ENCODE peak calls at places on chromosome 7, in four cellular contexts. E, W, K and S are unnamed samples.

GRCh38 chr7:7157177-7157886 is 25.0 kb upstream of the C1GALT1 start:
- DNase-seq in E (peak), W (peak), K (no peak), S (no peak)

GRCh38 chr7:132964886-132965285 is 117.0 kb downstream of the CHCHD3 start:
- DNase-seq in E (no peak), W (no peak), K (no peak), S (no peak)

GRCh38 chr7:8719102-8719501 is 285.7 kb downstream of the NXPH1 start:
- DNase-seq in E (no peak), W (no peak), K (no peak), S (no peak)

GRCh38 chr7:155646669-155647068 is 2.2 kb downstream of the RBM33 start:
- DNase-seq in E (no peak), W (no peak), K (no peak), S (no peak)

GRCh38 chr7:46619723-46620310 is 698.7 kb upstream of the IGFBP3 start:
- DNase-seq in E (no peak), W (no peak), K (no peak), S (no peak)

GRCh38 chr7:13907824-13908223 is 81.6 kb downstream of the ETV1 start:
- DNase-seq in E (no peak), W (no peak), K (no peak), S (no peak)

GRCh38 chr7:73850781-73851207 is 8.5 kb upstream of the METTL27 start:
- DNase-seq in E (no peak), W (peak), K (no peak), S (peak)

GRCh38 chr7:47461161-47461560 is 120.8 kb downstream of the TNS3 start:
- DNase-seq in E (no peak), W (peak), K (no peak), S (no peak)

GRCh38 chr7:32158751-32159360 is 88.6 kb upstream of the PDE1C start:
- DNase-seq in E (no peak), W (peak), K (no peak), S (no peak)

GRCh38 chr7:34759477-34760125 is 101.6 kb downstream of the NPSR1 start:
- DNase-seq in E (no peak), W (peak), K (peak), S (peak)

GRCh38 chr7:46680147-46680546 is 759.1 kb upstream of the IGFBP3 start:
- DNase-seq in E (no peak), W (peak), K (no peak), S (no peak)

GRCh38 chr7:96699219-96699871 is 10.3 kb downstream of the SEM1 start:
- DNase-seq in E (no peak), W (no peak), K (no peak), S (no peak)

GRCh38 chr7:37220664-37221063 is 228.0 kb downstream of the ELMO1 start:
- DNase-seq in E (no peak), W (no peak), K (no peak), S (no peak)

GRCh38 chr7:115914951-115915350 is 115.6 kb downstream of the TFEC start:
- DNase-seq in E (no peak), W (no peak), K (no peak), S (no peak)

GRCh38 chr7:35734001-35734483 is 39.1 kb upstream of the HERPUD2 start:
- DNase-seq in E (no peak), W (no peak), K (no peak), S (no peak)

GRCh38 chr7:151339651-151340377 is 1.8 kb upstream of the NUB1 start:
- DNase-seq in E (no peak), W (no peak), K (no peak), S (no peak)

GRCh38 chr7:47446871-47447466 is 134.9 kb downstream of the TNS3 start:
- DNase-seq in E (no peak), W (no peak), K (no peak), S (no peak)

GRCh38 chr7:140033036-140033435 is 29.7 kb downstream of the PARP12 start:
- DNase-seq in E (no peak), W (peak), K (no peak), S (no peak)

GRCh38 chr7:122887198-122887597 is 938 bp upstream of the CADPS2 start:
- DNase-seq in E (no peak), W (peak), K (peak), S (peak)

GRCh38 chr7:139582130-139582650 is 58.7 kb downstream of the CLEC2L start:
- DNase-seq in E (no peak), W (no peak), K (no peak), S (no peak)

GRCh38 chr7:27723086-27723485 is 16.9 kb upstream of the TAX1BP1 start:
- DNase-seq in E (no peak), W (peak), K (no peak), S (no peak)

GRCh38 chr7:107122483-107122882 is 46.3 kb upstream of the HBP1 start:
- DNase-seq in E (no peak), W (no peak), K (no peak), S (no peak)

GRCh38 chr7:101779267-101779666 is 38.2 kb upstream of the CUX1 start:
- DNase-seq in E (no peak), W (peak), K (no peak), S (no peak)

GRCh38 chr7:11153694-11154093 is 180.0 kb downstream of the PHF14 start:
- DNase-seq in E (no peak), W (no peak), K (no peak), S (no peak)

GRCh38 chr7:30280631-30281030 is 3.8 kb upstream of the ZNRF2 start:
- DNase-seq in E (no peak), W (no peak), K (no peak), S (no peak)

GRCh38 chr7:101018271-101019167 is 1.4 kb upstream of the MUC17 start:
- DNase-seq in E (no peak), W (no peak), K (peak), S (no peak)

GRCh38 chr7:2688409-2689342 is 674 bp downstream of the AMZ1 start:
- DNase-seq in E (no peak), W (peak), K (no peak), S (no peak)

GRCh38 chr7:3114917-3115316 is 71.2 kb upstream of the CARD11 start:
- DNase-seq in E (no peak), W (no peak), K (no peak), S (no peak)

GRCh38 chr7:13989944-13990295 is 454 bp upstream of the ETV1 start:
- DNase-seq in E (no peak), W (no peak), K (peak), S (no peak)

GRCh38 chr7:68963547-68963946 is 634.7 kb upstream of the AUTS2 start:
- DNase-seq in E (no peak), W (peak), K (no peak), S (no peak)

GRCh38 chr7:102836206-102836938 is 76.4 kb upstream of the LRRC17 start:
- DNase-seq in E (no peak), W (peak), K (no peak), S (peak)

GRCh38 chr7:44973610-44974401 is 5.0 kb downstream of the MYO1G start:
- DNase-seq in E (peak), W (no peak), K (peak), S (no peak)

GRCh38 chr7:92715963-92716362 is 120.4 kb downstream of the CDK6 start:
- DNase-seq in E (no peak), W (no peak), K (no peak), S (no peak)

GRCh38 chr7:18357691-18358090 is 137.9 kb upstream of the HDAC9 start:
- DNase-seq in E (no peak), W (peak), K (peak), S (no peak)

GRCh38 chr7:104956753-104957450 is 57.1 kb upstream of the KMT2E start:
- DNase-seq in E (no peak), W (peak), K (no peak), S (no peak)